ENCODE peak calls at places on chromosomes 16 and 17, in six cellular contexts. F is testis, H is adrenal gland, Z is K562, I is neural progenitor cell, P is MM.1S. T is an unnamed sample.

GRCh38 chr17:48175692-48176450 is 68.3 kb downstream of the SNX11 start:
- DNase-seq in F (no peak), H (no peak), Z (no peak), I (no peak), P (no peak), T (no peak)

GRCh38 chr17:73311428-73311780 is 397 bp downstream of the CDC42EP4 start:
- DNase-seq in F (no peak), H (no peak), Z (peak; percentile 41), I (no peak), P (peak; percentile 29), T (no peak)

GRCh38 chr16:86874141-86874540 is 295.8 kb downstream of the FOXL1 start:
- DNase-seq in F (no peak), H (no peak), Z (peak; percentile 68), I (peak; percentile 58), P (no peak), T (no peak)

GRCh38 chr17:76701471-76701967 is 9.2 kb downstream of the MXRA7 start:
- DNase-seq in F (no peak), H (no peak), Z (no peak), I (peak; percentile 24), P (no peak), T (peak; percentile 36)

GRCh38 chr17:2423271-2423670 is 22.4 kb upstream of the MNT start:
- DNase-seq in F (peak; percentile 79), H (no peak), Z (no peak), I (no peak), P (no peak), T (no peak)

GRCh38 chr17:62085511-62086408 is 20.7 kb upstream of the MED13 start:
- DNase-seq in F (no peak), H (no peak), Z (peak; percentile 22), I (no peak), P (no peak), T (no peak)

GRCh38 chr17:29251969-29252866 is 5.6 kb downstream of the CRYBA1 start:
- DNase-seq in F (no peak), H (no peak), Z (peak; percentile 38), I (peak; percentile 45), P (peak; percentile 21), T (no peak)

GRCh38 chr17:1958134-1958881 is 66.8 kb downstream of the RTN4RL1 start:
- DNase-seq in F (no peak), H (no peak), Z (no peak), I (no peak), P (no peak), T (no peak)

GRCh38 chr16:76653390-76654026 is 376.3 kb downstream of the CNTNAP4 start:
- DNase-seq in F (peak; percentile 32), H (no peak), Z (peak; percentile 8), I (peak; percentile 81), P (peak; percentile 48), T (peak; percentile 26)

GRCh38 chr16:57260294-57260929 is 15.4 kb downstream of the ARL2BP start:
- DNase-seq in F (peak; percentile 15), H (peak; percentile 54), Z (peak; percentile 44), I (peak; percentile 87), P (no peak), T (no peak)

GRCh38 chr17:83119987-83120864 is 40.8 kb downstream of the METRNL start:
- DNase-seq in F (no peak), H (no peak), Z (no peak), I (no peak), P (peak; percentile 51), T (no peak)

GRCh38 chr16:24975428-24975889 is 39.7 kb downstream of the ARHGAP17 start:
- DNase-seq in F (peak; percentile 2), H (peak; percentile 50), Z (no peak), I (no peak), P (no peak), T (no peak)

GRCh38 chr17:1561420-1562177 is 993 bp downstream of the PITPNA start:
- DNase-seq in F (no peak), H (no peak), Z (peak; percentile 47), I (peak; percentile 67), P (peak; percentile 40), T (peak; percentile 60)

GRCh38 chr16:81326971-81327370 is 12.2 kb downstream of the GAN start:
- DNase-seq in F (no peak), H (no peak), Z (no peak), I (no peak), P (no peak), T (no peak)

GRCh38 chr16:67431805-67432476 is 1.0 kb downstream of the HSD11B2 start:
- DNase-seq in F (no peak), H (no peak), Z (no peak), I (peak; percentile 44), P (no peak), T (peak; percentile 50)

GRCh38 chr17:69637399-69638165 is 223.1 kb downstream of the MAP2K6 start:
- DNase-seq in F (no peak), H (no peak), Z (no peak), I (peak; percentile 43), P (no peak), T (no peak)

GRCh38 chr17:76921340-76922036 is 53.3 kb downstream of the MGAT5B start:
- DNase-seq in F (no peak), H (no peak), Z (no peak), I (no peak), P (no peak), T (no peak)

GRCh38 chr17:82241183-82241925 is 12.5 kb downstream of the SLC16A3 start:
- DNase-seq in F (no peak), H (peak; percentile 93), Z (no peak), I (no peak), P (no peak), T (peak; percentile 86)

GRCh38 chr16:73601911-73602310 is 554.0 kb upstream of the ZFHX3 start:
- DNase-seq in F (no peak), H (no peak), Z (no peak), I (no peak), P (no peak), T (no peak)

GRCh38 chr16:13453325-13453724 is 466.6 kb upstream of the ERCC4 start:
- DNase-seq in F (no peak), H (no peak), Z (no peak), I (no peak), P (no peak), T (no peak)

GRCh38 chr17:82793974-82794620 is 42.2 kb downstream of the TBCD start:
- DNase-seq in F (no peak), H (no peak), Z (no peak), I (no peak), P (no peak), T (no peak)

GRCh38 chr17:77540975-77541374 is 400.2 kb downstream of the SEC14L1 start:
- DNase-seq in F (no peak), H (no peak), Z (no peak), I (peak; percentile 71), P (no peak), T (no peak)

GRCh38 chr16:57807252-57807967 is 5.1 kb upstream of the KIFC3 start:
- DNase-seq in F (no peak), H (no peak), Z (no peak), I (no peak), P (no peak), T (no peak)

GRCh38 chr16:31531096-31531495 is 3.4 kb downstream of the AHSP start:
- DNase-seq in F (no peak), H (no peak), Z (no peak), I (no peak), P (no peak), T (no peak)

GRCh38 chr17:66518677-66519076 is 216.3 kb downstream of the PRKCA start:
- DNase-seq in F (no peak), H (no peak), Z (no peak), I (peak; percentile 26), P (no peak), T (no peak)

GRCh38 chr16:88752386-88753002 is 32.5 kb downstream of the PIEZO1 start:
- DNase-seq in F (no peak), H (no peak), Z (no peak), I (no peak), P (no peak), T (no peak)

GRCh38 chr16:88754912-88755744 is 29.9 kb downstream of the PIEZO1 start:
- DNase-seq in F (no peak), H (no peak), Z (no peak), I (peak; percentile 80), P (no peak), T (no peak)

GRCh38 chr16:88753191-88753590 is 31.8 kb downstream of the PIEZO1 start:
- DNase-seq in F (no peak), H (no peak), Z (no peak), I (no peak), P (no peak), T (no peak)

GRCh38 chr16:88754109-88754911 is 30.7 kb downstream of the PIEZO1 start:
- DNase-seq in F (no peak), H (no peak), Z (no peak), I (no peak), P (no peak), T (no peak)

GRCh38 chr16:88753600-88753999 is 31.4 kb downstream of the PIEZO1 start:
- DNase-seq in F (no peak), H (no peak), Z (no peak), I (no peak), P (no peak), T (no peak)
- TF ChIP-seq CTCF in F (no peak), H (no peak), Z (no peak), I (no peak), P (no peak), T (no peak)

GRCh38 chr16:19238386-19238785 is 47.1 kb upstream of the CLEC19A start:
- DNase-seq in F (no peak), H (no peak), Z (no peak), I (no peak), P (no peak), T (no peak)
- H3K9me3 ChIP-seq in F (no peaks in the 10 kb centered on the region), H (no peaks in the 10 kb centered on the region), Z (peaks cover 1% of the 10 kb centered on the region), I (peaks cover 9% of the 10 kb centered on the region), P (no peaks in the 10 kb centered on the region), T (peaks cover 13% of the 10 kb centered on the region)

GRCh38 chr16:49140618-49141017 is 141.0 kb downstream of the CBLN1 start:
- DNase-seq in F (no peak), H (no peak), Z (no peak), I (no peak), P (no peak), T (no peak)
- TF ChIP-seq CTCF in F (no peak), H (no peak), Z (no peak), I (no peak), P (no peak), T (no peak)

GRCh38 chr16:3281222-3281621 is 2.1 kb upstream of the ZNF263 start:
- DNase-seq in F (peak; percentile 11), H (no peak), Z (no peak), I (no peak), P (no peak), T (no peak)

GRCh38 chr16:3282103-3282746 is 1.1 kb upstream of the ZNF263 start:
- DNase-seq in F (no peak), H (no peak), Z (no peak), I (peak; percentile 86), P (no peak), T (no peak)

GRCh38 chr16:3282747-3283524 is at the start of gene ZNF263:
- DNase-seq in F (peak; percentile 97), H (peak; percentile 98), Z (peak; percentile 94), I (peak; percentile 97), P (peak; percentile 94), T (peak; percentile 97)

GRCh38 chr16:3283525-3284447 is 495 bp downstream of the ZNF263 start:
- DNase-seq in F (no peak), H (no peak), Z (no peak), I (no peak), P (no peak), T (peak; percentile 25)

DNA sequence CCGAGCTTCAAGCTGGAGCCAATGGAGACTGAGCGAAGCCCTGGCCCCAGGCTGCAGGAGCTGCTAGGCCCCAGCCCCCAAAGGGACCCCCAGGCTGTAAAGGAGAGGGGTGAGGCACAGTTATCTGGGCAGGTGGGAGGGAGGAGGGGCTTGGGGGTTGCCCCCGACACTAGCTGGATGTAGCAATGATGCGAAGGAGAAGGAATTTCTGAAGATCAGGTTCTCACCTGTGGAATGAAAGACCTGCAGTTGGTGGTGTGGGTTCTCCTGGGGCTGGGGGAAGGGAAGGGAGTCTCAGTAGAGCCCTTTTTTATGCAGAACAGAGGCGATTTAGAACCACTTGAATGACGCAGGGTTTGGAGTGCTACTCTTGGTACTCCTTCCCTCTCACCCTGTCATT is 1.8 kb downstream of the ZNF263 start:
- DNase-seq in F (no peak), H (no peak), Z (no peak), I (no peak), P (no peak), T (no peak)
- H3K9me3 ChIP-seq in F (no peaks in the 10 kb centered on the region), H (no peaks in the 10 kb centered on the region), Z (peaks cover 21% of the 10 kb centered on the region), I (peaks cover 17% of the 10 kb centered on the region), P (no peaks in the 10 kb centered on the region), T (peaks cover 37% of the 10 kb centered on the region)